ENCODE peak calls at places on chromosomes 4 and X, in four cellular contexts. A is neural crest cell, O is foreskin fibroblast, T is AG04449. U is an unnamed sample.

GRCh38 chr4:184548651-184549341 is 74.4 kb upstream of the IRF2 start:
- DNase-seq in O (no peak), T (no peak), A (peak; percentile 12), U (no peak)

GRCh38 chr4:16757080-16757521 is 141.3 kb downstream of the LDB2 start:
- DNase-seq in A (no peak), O (no peak), T (no peak), U (no peak)

GRCh38 chr4:146981651-146982050 is 36.0 kb upstream of the TTC29 start:
- DNase-seq in O (peak; percentile 12), A (no peak), T (peak; percentile 14), U (no peak)

GRCh38 chrX:1681439-1681838 is 66.6 kb downstream of the ASMT start:
- DNase-seq in A (no peak), T (no peak), O (no peak), U (no peak)

GRCh38 chr4:103673983-103674382 is 45.8 kb downstream of the TACR3 start:
- DNase-seq in T (no peak), A (no peak), O (no peak), U (no peak)

GRCh38 chrX:155966876-155967275 is 30.6 kb upstream of the IL9R start:
- DNase-seq in A (peak; percentile 6), O (peak; percentile 1), T (no peak), U (no peak)

GRCh38 chr4:25215506-25215905 is 18.3 kb upstream of the PI4K2B start:
- DNase-seq in T (no peak), O (no peak), A (no peak), U (no peak)

GRCh38 chr4:3408793-3409330 is 32.9 kb upstream of the HGFAC start:
- DNase-seq in A (no peak), T (no peak), O (no peak), U (no peak)

GRCh38 chr4:104487105-104487504 is 7.6 kb downstream of the CXXC4 start:
- DNase-seq in T (no peak), A (no peak), O (no peak), U (no peak)

GRCh38 chrX:70292788-70293187 is 2.9 kb downstream of the KIF4A start:
- DNase-seq in O (no peak), T (no peak), A (no peak), U (no peak)

GRCh38 chr4:109945056-109945455 is 32.4 kb downstream of the EGF start:
- DNase-seq in T (no peak), A (no peak), O (no peak), U (no peak)

GRCh38 chr4:74873545-74874295 is 59.2 kb upstream of the PARM1 start:
- DNase-seq in T (no peak), O (no peak), A (no peak), U (no peak)

GRCh38 chr4:116499-116898 is 7.8 kb upstream of the ZNF718 start:
- DNase-seq in A (no peak), T (no peak), O (no peak), U (no peak)

GRCh38 chr4:34046580-34046979 is 2197.7 kb downstream of the ARAP2 start:
- DNase-seq in A (no peak), T (no peak), O (peak; percentile 67), U (no peak)

GRCh38 chr4:150297861-150298474 is 219.7 kb downstream of the DCLK2 start:
- DNase-seq in O (peak; percentile 39), T (no peak), A (peak; percentile 31), U (peak; percentile 37)

GRCh38 chr4:1396806-1397455 is 9.3 kb downstream of the NKX1-1 start:
- DNase-seq in T (no peak), O (no peak), A (no peak), U (no peak)

GRCh38 chr4:4859799-4860380 is 425 bp downstream of the MSX1 start:
- DNase-seq in A (no peak), T (no peak), O (no peak), U (no peak)

GRCh38 chr4:60757986-60758385 is 442.1 kb upstream of the ADGRL3 start:
- DNase-seq in T (no peak), O (no peak), A (no peak), U (no peak)

GRCh38 chr4:83996254-83996653 is 460.3 kb downstream of the GPAT3 start:
- DNase-seq in O (no peak), T (no peak), A (no peak), U (no peak)

GRCh38 chrX:155148724-155149537 is 67.3 kb upstream of the VBP1 start:
- DNase-seq in T (no peak), O (peak; percentile 0), A (peak; percentile 12), U (no peak)

GRCh38 chr4:138981930-138982390 is 33.6 kb upstream of the NOCT start:
- DNase-seq in A (no peak), T (no peak), O (peak; percentile 74), U (no peak)

GRCh38 chr4:131644619-131645018 is 1504.5 kb upstream of the PCDH10 start:
- DNase-seq in A (no peak), T (no peak), O (no peak), U (no peak)

GRCh38 chrX:147735364-147735763 is 176.4 kb upstream of the FMR1 start:
- DNase-seq in O (no peak), T (no peak), A (no peak), U (no peak)

GRCh38 chr4:17722361-17722710 is 59.1 kb downstream of the FAM184B start:
- DNase-seq in T (no peak), O (no peak), A (no peak), U (no peak)

GRCh38 chr4:59571805-59572430 is 1628.2 kb upstream of the ADGRL3 start:
- DNase-seq in A (no peak), O (no peak), T (no peak), U (no peak)

GRCh38 chr4:151541438-151542071 is 132.6 kb downstream of the FHIP1A start:
- DNase-seq in T (peak; percentile 61), O (peak; percentile 79), A (no peak), U (no peak)

GRCh38 chr4:76251448-76252270 is at the start of gene FAM47E:
- DNase-seq in T (no peak), O (peak; percentile 27), A (peak; percentile 72), U (no peak)

GRCh38 chr4:184461711-184462110 is 12.6 kb downstream of the IRF2 start:
- DNase-seq in A (no peak), O (no peak), T (no peak), U (no peak)

GRCh38 chr4:73417973-73418372 is 13.9 kb downstream of the ALB start:
- DNase-seq in O (no peak), A (no peak), T (no peak), U (no peak)

GRCh38 chrX:4925911-4926310 is 1212.5 kb upstream of the PRKX start:
- DNase-seq in O (no peak), A (no peak), T (no peak), U (no peak)

GRCh38 chrX:33194289-33194688 is 17.1 kb downstream of the DMD start:
- DNase-seq in A (no peak), T (no peak), O (no peak), U (no peak)

GRCh38 chrX:129360175-129360574 is 163.1 kb downstream of the SMARCA1 start:
- DNase-seq in O (peak; percentile 3), A (peak; percentile 52), T (no peak), U (no peak)

GRCh38 chr4:8770518-8771257 is 101.0 kb downstream of the HMX1 start:
- DNase-seq in T (no peak), O (no peak), A (no peak), U (peak; percentile 7)

GRCh38 chrX:11105080-11105479 is 6.1 kb upstream of the HCCS start:
- DNase-seq in T (no peak), O (no peak), A (no peak), U (no peak)

GRCh38 chr4:156293657-156294297 is 340.1 kb upstream of the CTSO start:
- DNase-seq in T (peak; percentile 71), A (no peak), O (peak; percentile 73), U (no peak)

GRCh38 chrX:51144828-51145442 is 187.7 kb upstream of the NUDT10 start:
- DNase-seq in A (peak; percentile 33), T (no peak), O (no peak), U (no peak)

GRCh38 chr4:666436-666810 is 7.7 kb downstream of the ATP5ME start:
- DNase-seq in T (no peak), O (no peak), A (no peak), U (no peak)

GRCh38 chr4:8818063-8818881 is 53.4 kb downstream of the HMX1 start:
- DNase-seq in T (no peak), A (no peak), O (no peak), U (peak; percentile 3)

GRCh38 chrX:38081926-38082708 is 75.8 kb downstream of the SYTL5 start:
- DNase-seq in T (no peak), O (no peak), A (no peak), U (no peak)

GRCh38 chr4:185219551-185220344 is 10.3 kb downstream of the SNX25 start:
- DNase-seq in O (peak; percentile 70), T (peak; percentile 77), A (no peak), U (no peak)

GRCh38 chr4:174714393-174715211 is 114.4 kb downstream of the GLRA3 start:
- DNase-seq in A (peak; percentile 10), T (no peak), O (no peak), U (no peak)
- TF ChIP-seq CTCF in A (peak; percentile 74), T (peak; percentile 52), O (peak; percentile 72), U (no peak)

GRCh38 chrX:103309860-103310591 is 764 bp downstream of the BEX2 start:
- DNase-seq in A (no peak), T (no peak), O (no peak), U (no peak)
- TF ChIP-seq CTCF in A (no peak), T (no peak), O (no peak), U (no peak)

GRCh38 chrX:132716006-132716405 is 227.2 kb upstream of the MBNL3 start:
- DNase-seq in T (no peak), A (no peak), O (no peak), U (no peak)
- TF ChIP-seq CTCF in T (peak; percentile 3), A (peak; percentile 56), O (no peak), U (no peak)

DNA sequence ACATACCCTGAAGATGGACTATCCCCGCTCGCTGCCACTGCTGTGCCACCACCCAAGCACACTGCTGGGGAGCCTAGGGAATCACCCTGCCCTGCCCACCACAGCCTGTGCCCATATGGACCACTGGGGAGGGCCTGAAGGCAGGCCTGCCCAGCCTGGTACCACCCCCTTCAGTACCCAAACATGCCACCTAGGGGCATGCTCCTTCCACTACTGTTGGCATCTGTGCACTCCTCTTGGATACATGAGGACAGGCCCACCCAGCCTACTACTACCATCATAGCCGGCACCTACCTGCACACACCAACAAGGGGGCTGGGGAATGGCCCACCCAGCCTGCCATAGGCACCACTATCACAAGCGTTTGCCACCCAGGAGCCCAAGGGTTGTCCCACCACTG is 30.1 kb upstream of the PRDX4 start:
- DNase-seq in O (no peak), T (no peak), A (no peak), U (no peak)
- TF ChIP-seq CTCF in O (no peak), T (no peak), A (no peak), U (no peak)

U was measured in omental fat pad.